ENCODE peak calls at places on chromosomes 7 and 10, in four cellular contexts. Q, N, V and R are unnamed samples.

GRCh38 chr10:93515071-93515962 is 18.9 kb downstream of the CEP55 start:
- DNase-seq in Q (no peak), N (no peak), V (no peak), R (no peak)

GRCh38 chr7:71409550-71410157 is 277.7 kb downstream of the GALNT17 start:
- DNase-seq in Q (no peak), N (no peak), V (no peak), R (no peak)

GRCh38 chr10:12221323-12222298 is 25.6 kb downstream of the CDC123 start:
- DNase-seq in Q (no peak), N (peak), V (no peak), R (peak)

GRCh38 chr10:30687698-30688213 is 58.2 kb upstream of the LYZL2 start:
- DNase-seq in Q (peak), N (peak), V (peak), R (peak)

GRCh38 chr7:97580205-97580604 is 151.7 kb upstream of the TAC1 start:
- DNase-seq in Q (peak), N (no peak), V (no peak), R (no peak)

GRCh38 chr7:135537905-135538304 is 19.8 kb upstream of the NUP205 start:
- DNase-seq in Q (no peak), N (no peak), V (no peak), R (no peak)

GRCh38 chr7:106111671-106112117 is 418 bp downstream of the SYPL1 start:
- DNase-seq in Q (peak), N (peak), V (no peak), R (peak)

GRCh38 chr7:94241402-94241925 is 153.2 kb upstream of the COL1A2 start:
- DNase-seq in Q (no peak), N (no peak), V (no peak), R (no peak)

GRCh38 chr10:72248477-72249151 is 25.1 kb upstream of the DDIT4 start:
- DNase-seq in Q (no peak), N (peak), V (peak), R (peak)